ENCODE peak calls at places on chromosomes 11 and 22, in nine cellular contexts. K, V, P, J, U, X, B, T and O are unnamed samples. For H3K4me1, the result is how much of the 10 kb centered on the place peaks cover.

GRCh38 chr11:32430586-32431357 is 4.6 kb downstream of the WT1 start:
- DNase-seq in K (no peak), V (no peak), P (no peak), J (no peak), U (no peak), X (no peak), B (no peak), T (no peak), O (no peak)

GRCh38 chr11:34052608-34053160 is 1.2 kb downstream of the CAPRIN1 start:
- DNase-seq in K (no peak), V (peak), P (peak), J (peak), U (peak), X (peak), B (no peak), T (peak), O (peak)

GRCh38 chr11:113249786-113250185 is 64.6 kb upstream of the TTC12 start:
- DNase-seq in K (no peak), V (no peak), P (no peak), J (no peak), U (no peak), X (no peak), B (no peak), T (no peak), O (no peak)

GRCh38 chr11:15493066-15493465 is 378.3 kb downstream of the INSC start:
- DNase-seq in K (no peak), V (no peak), P (no peak), J (no peak), U (no peak), X (no peak), B (no peak), T (no peak), O (no peak)

GRCh38 chr11:102911758-102912481 is 37.1 kb upstream of the MMP12 start:
- DNase-seq in K (no peak), V (no peak), P (no peak), J (no peak), U (no peak), X (no peak), B (no peak), T (no peak), O (peak)

GRCh38 chr11:32396991-32397390 is 38.3 kb downstream of the WT1 start:
- DNase-seq in K (no peak), V (no peak), P (no peak), J (no peak), U (no peak), X (no peak), B (no peak), T (peak), O (no peak)

GRCh38 chr22:48894064-48894671 is 933.5 kb downstream of the BRD1 start:
- DNase-seq in K (no peak), V (no peak), P (no peak), J (no peak), U (no peak), X (no peak), B (peak), T (peak), O (no peak)

GRCh38 chr22:38239101-38239761 is 33.6 kb downstream of the TMEM184B start:
- DNase-seq in K (no peak), V (no peak), P (no peak), J (no peak), U (no peak), X (no peak), B (no peak), T (peak), O (no peak)

GRCh38 chr11:44572884-44573283 is 7.4 kb downstream of the CD82 start:
- DNase-seq in K (no peak), V (no peak), P (no peak), J (no peak), U (no peak), X (no peak), B (no peak), T (no peak), O (no peak)

GRCh38 chr22:46578824-46579561 is 41.2 kb upstream of the GRAMD4 start:
- DNase-seq in K (peak), V (no peak), P (no peak), J (peak), U (peak), X (peak), B (no peak), T (no peak), O (peak)

GRCh38 chr11:118342503-118343161 is at the start of gene CD3D:
- DNase-seq in K (no peak), V (peak), P (peak), J (no peak), U (no peak), X (peak), B (no peak), T (no peak), O (no peak)

GRCh38 chr11:96963375-96963774 is 573.6 kb downstream of the JRKL start:
- DNase-seq in K (no peak), V (no peak), P (no peak), J (no peak), U (no peak), X (no peak), B (no peak), T (no peak), O (no peak)

GRCh38 chr22:47310601-47311000 is 548.2 kb downstream of the TBC1D22A start:
- DNase-seq in K (no peak), V (no peak), P (no peak), J (no peak), U (no peak), X (no peak), B (no peak), T (no peak), O (no peak)

GRCh38 chr11:75105462-75105925 is 8.8 kb upstream of the OR2AT4 start:
- DNase-seq in K (no peak), V (no peak), P (no peak), J (no peak), U (no peak), X (no peak), B (no peak), T (no peak), O (peak)

GRCh38 chr11:7484645-7485044 is 661 bp upstream of the OLFML1 start:
- DNase-seq in K (no peak), V (no peak), P (no peak), J (no peak), U (no peak), X (no peak), B (no peak), T (no peak), O (no peak)

DNA sequence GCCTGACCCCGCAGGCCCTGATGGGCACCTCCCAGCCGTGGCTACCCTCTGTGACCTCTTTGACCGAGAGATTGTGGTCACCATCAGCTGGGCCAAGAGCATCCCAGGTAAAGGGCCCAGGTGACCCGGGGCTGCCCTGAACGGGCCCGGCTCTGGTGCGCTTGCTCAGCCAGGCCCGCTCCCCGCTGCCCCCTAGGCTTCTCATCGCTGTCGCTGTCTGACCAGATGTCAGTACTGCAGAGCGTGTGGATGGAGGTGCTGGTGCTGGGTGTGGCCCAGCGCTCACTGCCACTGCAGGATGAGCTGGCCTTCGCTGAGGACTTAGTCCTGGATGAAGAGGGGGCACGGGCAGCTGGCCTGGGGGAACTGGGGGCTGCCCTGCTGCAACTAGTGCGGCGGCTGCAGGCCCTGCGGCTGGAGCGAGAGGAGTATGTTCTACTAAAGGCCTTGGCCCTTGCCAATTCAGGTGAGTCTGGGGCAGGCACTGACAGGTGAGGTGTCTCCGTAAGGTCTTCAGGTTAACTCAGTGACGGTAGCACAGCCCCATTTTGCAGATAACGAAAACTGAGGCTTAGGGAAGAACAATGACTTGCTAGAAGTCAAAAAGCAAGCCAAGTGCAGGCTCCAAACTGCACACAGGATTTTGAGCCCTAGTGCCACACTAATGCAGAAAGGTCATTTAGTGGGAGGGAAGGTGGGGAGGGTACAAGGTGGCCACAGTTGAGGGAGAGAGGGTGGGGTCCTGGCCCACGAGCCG is 2.4 kb downstream of the TRMT112 start:
- DNase-seq in K (no peak), V (no peak), P (no peak), J (no peak), U (no peak), X (no peak), B (no peak), T (peak), O (no peak)
- H3K27ac ChIP-seq in K (no peak), V (no peak), P (no peak), J (no peak), U (no peak), X (no peak), B (peak), T (no peak), O (no peak)

DNA sequence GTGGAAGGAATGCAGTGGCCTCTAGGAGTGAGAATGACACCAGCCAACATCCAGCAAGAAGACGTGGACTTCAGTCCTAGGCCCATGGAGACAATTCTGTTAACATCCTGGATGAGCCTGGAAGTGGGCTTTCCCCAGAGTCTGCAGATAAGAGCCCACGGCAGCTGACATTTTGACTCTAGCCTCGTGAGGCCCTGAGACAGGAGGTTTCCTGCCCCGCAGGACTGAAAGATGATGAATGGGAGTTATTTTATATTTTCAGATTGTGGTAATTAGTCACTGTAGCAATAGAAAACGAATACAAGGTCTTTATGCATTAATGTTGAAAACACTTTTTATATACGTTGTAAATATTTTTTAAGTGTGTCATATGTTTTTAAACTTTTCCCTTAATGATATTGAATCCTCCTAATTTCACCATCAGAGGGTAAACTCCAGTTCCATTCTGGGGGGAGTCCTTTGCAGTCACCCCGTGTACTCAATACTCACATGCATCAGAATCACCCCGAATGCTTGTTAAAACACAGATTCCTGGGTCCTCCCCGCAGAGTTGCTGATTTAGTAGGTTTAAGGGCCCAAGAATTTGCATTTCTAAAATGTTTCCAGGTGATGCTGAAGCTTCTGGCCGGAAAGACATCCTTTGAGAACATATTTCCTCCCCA is 545 bp upstream of the TPCN2 start:
- DNase-seq in K (no peak), V (no peak), P (no peak), J (no peak), U (no peak), X (no peak), B (no peak), T (no peak), O (no peak)
- H3K4me1 ChIP-seq in K (under half), V (under half), P (under half), J (half or more), U (under half), X (under half), B (half or more), T (under half), O (under half)

GRCh38 chr11:72752088-72752914 is at the start of gene ARAP1:
- DNase-seq in K (peak), V (peak), P (peak), J (peak), U (peak), X (peak), B (no peak), T (peak), O (peak)
- H3K27ac ChIP-seq in K (peak), V (peak), P (peak), J (peak), U (peak), X (peak), B (peak), T (peak), O (no peak)

GRCh38 chr11:19816817-19817216 is 104.2 kb downstream of the NAV2 start:
- DNase-seq in K (no peak), V (no peak), P (no peak), J (no peak), U (no peak), X (no peak), B (no peak), T (no peak), O (no peak)

GRCh38 chr11:19819148-19819547 is 106.5 kb downstream of the NAV2 start:
- DNase-seq in K (no peak), V (no peak), P (no peak), J (no peak), U (no peak), X (no peak), B (no peak), T (no peak), O (no peak)

GRCh38 chr11:19816040-19816439 is 103.4 kb downstream of the NAV2 start:
- DNase-seq in K (no peak), V (no peak), P (no peak), J (no peak), U (peak), X (no peak), B (no peak), T (no peak), O (no peak)

GRCh38 chr11:19817265-19817851 is 104.7 kb downstream of the NAV2 start:
- DNase-seq in K (no peak), V (no peak), P (no peak), J (no peak), U (no peak), X (no peak), B (no peak), T (no peak), O (no peak)

DNA sequence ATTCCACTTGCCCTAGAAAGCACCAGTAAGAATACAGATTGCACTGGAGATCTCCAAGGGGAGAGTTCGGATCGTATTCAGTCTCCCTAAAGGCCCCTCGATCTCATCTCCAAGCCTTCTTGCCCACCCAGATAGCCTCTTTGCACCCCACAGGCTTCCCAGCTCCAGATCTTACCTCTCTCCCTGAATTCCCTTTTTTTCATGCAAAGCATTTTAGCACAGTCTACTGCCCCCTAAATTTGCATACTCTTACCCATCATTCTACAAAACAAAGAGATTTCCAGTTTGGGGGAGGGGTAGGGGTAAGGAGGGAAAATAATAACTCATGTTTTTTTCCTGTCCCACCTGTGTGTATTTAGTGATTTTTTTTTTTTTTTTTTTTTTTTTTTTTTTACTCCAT is 105.2 kb downstream of the NAV2 start:
- DNase-seq in K (no peak), V (no peak), P (no peak), J (no peak), U (no peak), X (no peak), B (no peak), T (no peak), O (no peak)
- H3K4me1 ChIP-seq in K (under half), V (under half), P (under half), J (under half), U (under half), X (under half), B (under half), T (under half), O (under half)

GRCh38 chr11:125394306-125394705 is 101.8 kb downstream of the FEZ1 start:
- DNase-seq in K (no peak), V (no peak), P (no peak), J (no peak), U (no peak), X (no peak), B (no peak), T (no peak), O (no peak)

GRCh38 chr11:125387991-125388390 is 108.1 kb downstream of the FEZ1 start:
- DNase-seq in K (no peak), V (no peak), P (no peak), J (no peak), U (no peak), X (no peak), B (no peak), T (no peak), O (no peak)

GRCh38 chr11:125393331-125393730 is 102.7 kb downstream of the FEZ1 start:
- DNase-seq in K (no peak), V (no peak), P (no peak), J (no peak), U (no peak), X (no peak), B (no peak), T (no peak), O (no peak)

GRCh38 chr11:125389339-125390166 is 106.5 kb downstream of the FEZ1 start:
- DNase-seq in K (no peak), V (no peak), P (no peak), J (no peak), U (no peak), X (no peak), B (no peak), T (no peak), O (no peak)

GRCh38 chr11:125390949-125391348 is 105.1 kb downstream of the FEZ1 start:
- DNase-seq in K (no peak), V (no peak), P (no peak), J (no peak), U (no peak), X (no peak), B (no peak), T (no peak), O (no peak)
- H3K27ac ChIP-seq in K (no peak), V (no peak), P (no peak), J (no peak), U (no peak), X (no peak), B (no peak), T (no peak), O (peak)